ENCODE peak calls at places on chromosomes 2 and 18, in five cellular contexts. One of them, this sample, is unnamed.

GRCh38 chr2:60806988-60807681 is 51.1 kb downstream of the PAPOLG start:
- DNase-seq in fibroblast of lung: peak; percentile 8
- DNase-seq in endodermal cell: no peak
- DNase-seq in cardiac fibroblast: peak; percentile 57
- DNase-seq in thoracic aorta: no peak
- DNase-seq in this sample: peak; percentile 91

GRCh38 chr2:163664610-163665009 is 71.2 kb downstream of the FIGN start:
- DNase-seq in fibroblast of lung: peak; percentile 83
- DNase-seq in cardiac fibroblast: peak; percentile 87
- DNase-seq in endodermal cell: no peak
- DNase-seq in thoracic aorta: no peak
- DNase-seq in this sample: peak; percentile 92

GRCh38 chr18:72613589-72613988 is 69.4 kb upstream of the CBLN2 start:
- DNase-seq in thoracic aorta: no peak
- DNase-seq in fibroblast of lung: no peak
- DNase-seq in endodermal cell: no peak
- DNase-seq in cardiac fibroblast: no peak
- DNase-seq in this sample: no peak

GRCh38 chr2:81247648-81248047 is 943.1 kb upstream of the LRRTM1 start:
- DNase-seq in thoracic aorta: no peak
- DNase-seq in endodermal cell: no peak
- DNase-seq in fibroblast of lung: no peak
- DNase-seq in cardiac fibroblast: no peak
- DNase-seq in this sample: no peak

GRCh38 chr18:36464126-36464651 is 166.7 kb downstream of the FHOD3 start:
- DNase-seq in thoracic aorta: no peak
- DNase-seq in fibroblast of lung: no peak
- DNase-seq in endodermal cell: no peak
- DNase-seq in cardiac fibroblast: no peak
- DNase-seq in this sample: no peak

GRCh38 chr2:84927275-84927627 is 21.8 kb downstream of the TMSB10 start:
- DNase-seq in endodermal cell: no peak
- DNase-seq in cardiac fibroblast: no peak
- DNase-seq in fibroblast of lung: no peak
- DNase-seq in thoracic aorta: no peak
- DNase-seq in this sample: no peak

GRCh38 chr2:18435425-18436037 is 124.9 kb downstream of the RDH14 start:
- DNase-seq in cardiac fibroblast: peak; percentile 88
- DNase-seq in fibroblast of lung: peak; percentile 82
- DNase-seq in thoracic aorta: no peak
- DNase-seq in endodermal cell: peak; percentile 63
- DNase-seq in this sample: peak; percentile 89

GRCh38 chr18:40708726-40709125 is 1246.3 kb upstream of the PIK3C3 start:
- DNase-seq in thoracic aorta: no peak
- DNase-seq in fibroblast of lung: no peak
- DNase-seq in cardiac fibroblast: peak; percentile 5
- DNase-seq in endodermal cell: peak; percentile 50
- DNase-seq in this sample: peak; percentile 27

GRCh38 chr18:79912409-79912991 is 39.0 kb downstream of the SLC66A2 start:
- DNase-seq in fibroblast of lung: peak; percentile 17
- DNase-seq in endodermal cell: peak; percentile 43
- DNase-seq in cardiac fibroblast: peak; percentile 36
- DNase-seq in thoracic aorta: no peak
- DNase-seq in this sample: peak; percentile 79

GRCh38 chr2:137107925-137108324 is 342.6 kb downstream of the THSD7B start:
- DNase-seq in fibroblast of lung: no peak
- DNase-seq in endodermal cell: no peak
- DNase-seq in cardiac fibroblast: no peak
- DNase-seq in thoracic aorta: no peak
- DNase-seq in this sample: no peak

GRCh38 chr18:34643982-34644381 is 66.1 kb upstream of the DTNA start:
- DNase-seq in fibroblast of lung: peak; percentile 70
- DNase-seq in thoracic aorta: no peak
- DNase-seq in endodermal cell: no peak
- DNase-seq in cardiac fibroblast: peak; percentile 33
- DNase-seq in this sample: peak; percentile 63

GRCh38 chr2:103959174-103960125 is 894.5 kb upstream of the POU3F3 start:
- DNase-seq in cardiac fibroblast: peak; percentile 10
- DNase-seq in fibroblast of lung: no peak
- DNase-seq in thoracic aorta: no peak
- DNase-seq in endodermal cell: peak; percentile 82
- DNase-seq in this sample: peak; percentile 40

GRCh38 chr2:44362207-44363015 is 664 bp downstream of the CAMKMT start:
- DNase-seq in cardiac fibroblast: peak; percentile 52
- DNase-seq in endodermal cell: no peak
- DNase-seq in thoracic aorta: no peak
- DNase-seq in fibroblast of lung: peak; percentile 54
- DNase-seq in this sample: peak; percentile 56

GRCh38 chr18:26714739-26715138 is 150.8 kb downstream of the AQP4 start:
- DNase-seq in cardiac fibroblast: no peak
- DNase-seq in thoracic aorta: no peak
- DNase-seq in endodermal cell: no peak
- DNase-seq in fibroblast of lung: no peak
- DNase-seq in this sample: peak; percentile 8

GRCh38 chr2:119122663-119123062 is 35.9 kb downstream of the C1QL2 start:
- DNase-seq in thoracic aorta: no peak
- DNase-seq in endodermal cell: peak; percentile 35
- DNase-seq in fibroblast of lung: no peak
- DNase-seq in cardiac fibroblast: no peak
- DNase-seq in this sample: no peak

GRCh38 chr2:170152421-170152820 is 25.5 kb upstream of the MYO3B start:
- DNase-seq in endodermal cell: no peak
- DNase-seq in fibroblast of lung: no peak
- DNase-seq in thoracic aorta: no peak
- DNase-seq in cardiac fibroblast: no peak
- DNase-seq in this sample: no peak

GRCh38 chr2:64606495-64607363 is 47.0 kb downstream of the SERTAD2 start:
- DNase-seq in thoracic aorta: peak; percentile 88
- DNase-seq in fibroblast of lung: peak; percentile 49
- DNase-seq in endodermal cell: peak; percentile 91
- DNase-seq in cardiac fibroblast: peak; percentile 81
- DNase-seq in this sample: peak; percentile 30

GRCh38 chr18:30828700-30829099 is 213.8 kb downstream of the DSC3 start:
- DNase-seq in cardiac fibroblast: no peak
- DNase-seq in endodermal cell: no peak
- DNase-seq in thoracic aorta: no peak
- DNase-seq in fibroblast of lung: no peak
- DNase-seq in this sample: no peak

GRCh38 chr2:46382331-46383112 is 85.3 kb downstream of the EPAS1 start:
- DNase-seq in thoracic aorta: no peak
- DNase-seq in endodermal cell: peak; percentile 36
- DNase-seq in fibroblast of lung: no peak
- DNase-seq in cardiac fibroblast: no peak
- DNase-seq in this sample: no peak

GRCh38 chr2:165758276-165758675 is 35.8 kb downstream of the GALNT3 start:
- DNase-seq in thoracic aorta: no peak
- DNase-seq in cardiac fibroblast: no peak
- DNase-seq in endodermal cell: no peak
- DNase-seq in fibroblast of lung: no peak
- DNase-seq in this sample: no peak

GRCh38 chr2:177812713-177813396 is 259.7 kb downstream of the PDE11A start:
- DNase-seq in endodermal cell: no peak
- DNase-seq in cardiac fibroblast: no peak
- DNase-seq in fibroblast of lung: no peak
- DNase-seq in thoracic aorta: no peak
- DNase-seq in this sample: no peak

DNA sequence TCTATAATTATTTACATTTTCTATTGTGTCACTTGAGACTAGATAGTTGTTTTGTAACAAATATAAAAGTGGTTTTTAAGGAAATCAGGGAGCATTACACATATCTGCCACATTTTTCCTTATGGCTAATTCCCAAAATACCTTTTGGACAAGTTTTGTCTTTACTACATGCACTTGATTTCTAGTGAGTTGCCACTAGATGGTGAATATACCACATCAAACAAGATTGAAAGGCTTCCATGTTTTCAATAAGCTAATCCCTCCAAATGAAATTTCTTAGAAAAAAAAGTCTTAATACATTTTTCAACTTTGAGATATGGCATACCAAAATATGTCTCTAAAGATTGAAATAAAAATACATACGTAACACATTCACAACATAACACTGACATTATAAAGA is 9.1 kb upstream of the HIBCH start:
- DNase-seq in endodermal cell: no peak
- DNase-seq in fibroblast of lung: peak; percentile 48
- DNase-seq in thoracic aorta: no peak
- DNase-seq in cardiac fibroblast: peak; percentile 36
- DNase-seq in this sample: peak; percentile 56
- TF ChIP-seq CTCF in endodermal cell: peak; percentile 42
- TF ChIP-seq CTCF in fibroblast of lung: no peak
- TF ChIP-seq CTCF in thoracic aorta: no peak
- TF ChIP-seq CTCF in cardiac fibroblast: no peak
- TF ChIP-seq CTCF in this sample: no peak

GRCh38 chr2:52805901-52806410 is 961.6 kb upstream of the CHAC2 start:
- DNase-seq in fibroblast of lung: peak; percentile 19
- DNase-seq in thoracic aorta: no peak
- DNase-seq in cardiac fibroblast: no peak
- DNase-seq in endodermal cell: no peak
- DNase-seq in this sample: peak; percentile 7

DNA sequence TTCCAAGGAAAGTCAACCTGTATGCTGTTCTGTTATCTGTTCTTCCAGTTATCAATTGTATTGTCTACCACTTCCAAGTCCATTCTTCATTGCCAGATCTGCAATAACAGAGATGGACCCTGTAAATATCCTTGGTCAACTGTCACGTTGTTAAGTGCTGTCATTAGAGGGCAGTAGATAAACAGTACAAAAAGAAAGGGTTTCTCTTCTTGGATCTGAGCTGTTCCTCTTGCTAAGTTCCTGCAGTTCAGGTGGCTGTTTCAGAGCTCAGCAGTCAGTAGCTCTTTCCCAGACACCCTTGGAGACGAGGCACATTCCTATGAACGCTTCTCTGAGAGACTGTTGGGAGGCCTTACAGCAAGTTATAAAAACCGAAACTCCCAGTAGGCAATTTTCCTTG is 957.1 kb upstream of the CHAC2 start:
- DNase-seq in thoracic aorta: no peak
- DNase-seq in fibroblast of lung: peak; percentile 63
- DNase-seq in cardiac fibroblast: peak; percentile 43
- DNase-seq in endodermal cell: peak; percentile 52
- DNase-seq in this sample: peak; percentile 71
- TF ChIP-seq CTCF in thoracic aorta: no peak
- TF ChIP-seq CTCF in fibroblast of lung: peak; percentile 19
- TF ChIP-seq CTCF in cardiac fibroblast: no peak
- TF ChIP-seq CTCF in endodermal cell: peak; percentile 56
- TF ChIP-seq CTCF in this sample: peak; percentile 64

DNA sequence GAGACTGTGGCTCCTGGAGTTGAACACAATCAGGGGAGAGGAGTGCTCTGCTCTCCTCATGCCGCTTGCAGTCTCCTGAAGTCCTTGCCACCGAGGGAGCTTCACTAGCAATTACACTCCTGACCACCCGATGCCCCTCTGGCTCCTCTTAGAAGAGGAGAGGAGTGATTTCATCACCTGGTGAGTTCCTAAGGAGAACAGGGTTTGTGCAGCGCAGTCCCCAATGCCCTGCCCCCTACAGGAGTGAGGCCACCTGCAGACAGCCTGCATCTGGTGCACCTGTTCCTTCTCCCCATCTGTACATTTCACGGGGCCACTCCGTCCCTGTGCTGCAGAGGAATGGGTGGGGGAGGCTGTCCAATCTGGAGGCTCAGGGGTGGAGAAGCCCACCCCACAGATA is 267.2 kb downstream of the HRH4 start:
- DNase-seq in thoracic aorta: no peak
- DNase-seq in fibroblast of lung: no peak
- DNase-seq in cardiac fibroblast: no peak
- DNase-seq in endodermal cell: peak; percentile 70
- DNase-seq in this sample: no peak
- TF ChIP-seq CTCF in thoracic aorta: no peak
- TF ChIP-seq CTCF in fibroblast of lung: no peak
- TF ChIP-seq CTCF in cardiac fibroblast: no peak
- TF ChIP-seq CTCF in endodermal cell: peak; percentile 76
- TF ChIP-seq CTCF in this sample: no peak

GRCh38 chr2:231794383-231794782 is 8.1 kb downstream of the COPS7B start:
- DNase-seq in thoracic aorta: no peak
- DNase-seq in endodermal cell: no peak
- DNase-seq in cardiac fibroblast: no peak
- DNase-seq in fibroblast of lung: no peak
- DNase-seq in this sample: no peak

GRCh38 chr2:231800493-231801091 is 14.3 kb downstream of the COPS7B start:
- DNase-seq in fibroblast of lung: peak; percentile 39
- DNase-seq in cardiac fibroblast: peak; percentile 65
- DNase-seq in endodermal cell: peak; percentile 84
- DNase-seq in thoracic aorta: no peak
- DNase-seq in this sample: peak; percentile 60

GRCh38 chr2:231791107-231791506 is 4.9 kb downstream of the COPS7B start:
- DNase-seq in cardiac fibroblast: no peak
- DNase-seq in endodermal cell: no peak
- DNase-seq in fibroblast of lung: no peak
- DNase-seq in thoracic aorta: no peak
- DNase-seq in this sample: no peak

DNA sequence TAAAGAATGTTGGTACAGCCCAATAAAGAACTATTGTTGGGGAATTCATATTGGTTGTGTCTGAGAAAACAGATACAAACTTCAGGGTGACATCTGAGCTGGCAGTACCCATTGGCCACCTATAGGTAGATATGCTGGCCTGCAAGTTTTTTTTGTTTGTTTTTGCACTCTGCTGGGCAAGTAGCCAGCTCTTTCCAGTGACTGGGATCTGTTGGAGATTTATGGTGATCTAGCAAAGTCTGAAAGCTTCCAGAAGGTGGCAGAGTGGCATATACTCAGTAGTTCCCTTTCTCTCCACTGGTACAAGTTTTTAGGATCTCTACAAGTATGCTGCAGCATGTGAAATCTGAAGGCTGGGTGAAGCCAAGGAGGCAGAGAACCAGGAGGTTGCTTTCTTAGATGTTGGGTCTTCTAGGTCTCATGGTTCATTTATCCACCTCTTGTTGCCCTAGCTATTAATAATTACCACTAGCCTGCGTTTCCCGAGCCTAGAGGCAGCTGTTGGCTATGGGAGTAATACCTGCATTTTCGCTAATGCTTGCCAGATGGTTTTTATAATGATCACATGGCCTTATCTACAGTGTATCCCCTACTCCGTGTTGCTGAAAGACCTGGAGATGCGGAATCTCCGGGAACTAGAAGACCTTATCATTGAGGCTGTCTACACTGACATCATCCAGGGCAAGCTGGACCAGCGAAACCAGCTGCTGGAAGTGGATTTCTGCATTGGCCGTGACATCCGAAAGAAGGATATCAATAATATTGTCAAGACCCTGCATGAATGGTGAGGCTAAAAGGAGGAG is 9.5 kb downstream of the COPS7B start:
- DNase-seq in fibroblast of lung: peak; percentile 69
- DNase-seq in cardiac fibroblast: peak; percentile 77
- DNase-seq in endodermal cell: no peak
- DNase-seq in thoracic aorta: no peak
- DNase-seq in this sample: peak; percentile 79
- TF ChIP-seq CTCF in fibroblast of lung: peak; percentile 20
- TF ChIP-seq CTCF in cardiac fibroblast: peak; percentile 35
- TF ChIP-seq CTCF in endodermal cell: peak; percentile 66
- TF ChIP-seq CTCF in thoracic aorta: no peak
- TF ChIP-seq CTCF in this sample: peak; percentile 46